ENCODE peak calls at places on chromosome 5, in seven cellular contexts. One of them, this sample, is unnamed.

GRCh38 chr5:1795506-1795905 is 4.1 kb downstream of the MRPL36 start:
- DNase-seq in lower leg skin: no peak
- DNase-seq in cardiac muscle cell: no peak
- DNase-seq in Panc1: no peak
- DNase-seq in astrocyte of the spinal cord: no peak
- DNase-seq in kidney: no peak
- DNase-seq in astrocyte: no peak
- DNase-seq in this sample: no peak

GRCh38 chr5:121976979-121977378 is 15.2 kb downstream of the SRFBP1 start:
- DNase-seq in Panc1: no peak
- DNase-seq in astrocyte of the spinal cord: peak; percentile 24
- DNase-seq in astrocyte: no peak
- DNase-seq in cardiac muscle cell: no peak
- DNase-seq in lower leg skin: no peak
- DNase-seq in kidney: no peak
- DNase-seq in this sample: no peak

GRCh38 chr5:335740-336038 is 14.2 kb downstream of the AHRR start:
- DNase-seq in astrocyte of the spinal cord: no peak
- DNase-seq in cardiac muscle cell: no peak
- DNase-seq in kidney: no peak
- DNase-seq in Panc1: no peak
- DNase-seq in lower leg skin: no peak
- DNase-seq in astrocyte: no peak
- DNase-seq in this sample: no peak

GRCh38 chr5:57671371-57671770 is 188.8 kb upstream of the ACTBL2 start:
- DNase-seq in Panc1: no peak
- DNase-seq in cardiac muscle cell: no peak
- DNase-seq in kidney: no peak
- DNase-seq in lower leg skin: no peak
- DNase-seq in astrocyte: no peak
- DNase-seq in astrocyte of the spinal cord: no peak
- DNase-seq in this sample: no peak

GRCh38 chr5:65128226-65128625 is 353.5 kb downstream of the ADAMTS6 start:
- DNase-seq in cardiac muscle cell: no peak
- DNase-seq in Panc1: no peak
- DNase-seq in astrocyte: peak; percentile 37
- DNase-seq in kidney: no peak
- DNase-seq in lower leg skin: no peak
- DNase-seq in astrocyte of the spinal cord: peak; percentile 22
- DNase-seq in this sample: no peak

GRCh38 chr5:34499001-34499734 is 157.0 kb upstream of the RAI14 start:
- DNase-seq in Panc1: peak; percentile 66
- DNase-seq in astrocyte of the spinal cord: peak; percentile 82
- DNase-seq in astrocyte: peak; percentile 83
- DNase-seq in kidney: no peak
- DNase-seq in cardiac muscle cell: no peak
- DNase-seq in lower leg skin: no peak
- DNase-seq in this sample: no peak

GRCh38 chr5:150498501-150498900 is 9.4 kb upstream of the NDST1 start:
- DNase-seq in astrocyte of the spinal cord: no peak
- DNase-seq in kidney: no peak
- DNase-seq in cardiac muscle cell: no peak
- DNase-seq in astrocyte: no peak
- DNase-seq in Panc1: no peak
- DNase-seq in lower leg skin: no peak
- DNase-seq in this sample: no peak

GRCh38 chr5:96335873-96336272 is 97.2 kb downstream of the PCSK1 start:
- DNase-seq in Panc1: no peak
- DNase-seq in astrocyte: no peak
- DNase-seq in cardiac muscle cell: no peak
- DNase-seq in kidney: no peak
- DNase-seq in astrocyte of the spinal cord: no peak
- DNase-seq in lower leg skin: no peak
- DNase-seq in this sample: no peak

GRCh38 chr5:171562822-171563221 is 143.4 kb downstream of the FGF18 start:
- DNase-seq in lower leg skin: no peak
- DNase-seq in kidney: no peak
- DNase-seq in cardiac muscle cell: no peak
- DNase-seq in astrocyte: peak; percentile 14
- DNase-seq in astrocyte of the spinal cord: no peak
- DNase-seq in Panc1: no peak
- DNase-seq in this sample: no peak

GRCh38 chr5:180208435-180209081 is 453 bp downstream of the RASGEF1C start:
- DNase-seq in kidney: no peak
- DNase-seq in cardiac muscle cell: peak; percentile 44
- DNase-seq in lower leg skin: no peak
- DNase-seq in astrocyte of the spinal cord: no peak
- DNase-seq in Panc1: no peak
- DNase-seq in astrocyte: no peak
- DNase-seq in this sample: peak; percentile 57

GRCh38 chr5:10328323-10328722 is 20.6 kb upstream of the CMBL start:
- DNase-seq in astrocyte of the spinal cord: peak; percentile 36
- DNase-seq in astrocyte: peak; percentile 48
- DNase-seq in cardiac muscle cell: no peak
- DNase-seq in lower leg skin: no peak
- DNase-seq in kidney: no peak
- DNase-seq in Panc1: no peak
- DNase-seq in this sample: no peak

GRCh38 chr5:143051244-143052058 is 281.3 kb downstream of the ARHGAP26 start:
- DNase-seq in cardiac muscle cell: peak; percentile 73
- DNase-seq in Panc1: no peak
- DNase-seq in astrocyte of the spinal cord: peak; percentile 92
- DNase-seq in astrocyte: peak; percentile 90
- DNase-seq in kidney: no peak
- DNase-seq in lower leg skin: no peak
- DNase-seq in this sample: peak; percentile 6

GRCh38 chr5:1297243-1297642 is 2.4 kb upstream of the TERT start:
- DNase-seq in cardiac muscle cell: no peak
- DNase-seq in kidney: peak; percentile 14
- DNase-seq in astrocyte: no peak
- DNase-seq in astrocyte of the spinal cord: no peak
- DNase-seq in Panc1: no peak
- DNase-seq in lower leg skin: no peak
- DNase-seq in this sample: no peak

GRCh38 chr5:37412515-37412914 is 33.4 kb downstream of the WDR70 start:
- DNase-seq in Panc1: no peak
- DNase-seq in astrocyte of the spinal cord: no peak
- DNase-seq in kidney: no peak
- DNase-seq in lower leg skin: no peak
- DNase-seq in cardiac muscle cell: no peak
- DNase-seq in astrocyte: no peak
- DNase-seq in this sample: no peak

GRCh38 chr5:3304346-3304745 is 291.3 kb upstream of the IRX1 start:
- DNase-seq in kidney: no peak
- DNase-seq in Panc1: no peak
- DNase-seq in cardiac muscle cell: no peak
- DNase-seq in astrocyte: no peak
- DNase-seq in astrocyte of the spinal cord: no peak
- DNase-seq in lower leg skin: no peak
- DNase-seq in this sample: no peak

GRCh38 chr5:107864793-107865192 is 194.1 kb upstream of the EFNA5 start:
- DNase-seq in cardiac muscle cell: no peak
- DNase-seq in astrocyte: peak; percentile 80
- DNase-seq in lower leg skin: no peak
- DNase-seq in kidney: no peak
- DNase-seq in astrocyte of the spinal cord: peak; percentile 22
- DNase-seq in Panc1: no peak
- DNase-seq in this sample: no peak

GRCh38 chr5:106171708-106172107 is 1499.0 kb downstream of the EFNA5 start:
- DNase-seq in astrocyte of the spinal cord: peak; percentile 39
- DNase-seq in cardiac muscle cell: no peak
- DNase-seq in Panc1: no peak
- DNase-seq in kidney: no peak
- DNase-seq in lower leg skin: no peak
- DNase-seq in astrocyte: peak; percentile 64
- DNase-seq in this sample: no peak

GRCh38 chr5:148740966-148741742 is 85.3 kb upstream of the ADRB2 start:
- DNase-seq in astrocyte: peak; percentile 41
- DNase-seq in astrocyte of the spinal cord: peak; percentile 79
- DNase-seq in Panc1: peak; percentile 69
- DNase-seq in kidney: peak; percentile 68
- DNase-seq in cardiac muscle cell: peak; percentile 53
- DNase-seq in lower leg skin: no peak
- DNase-seq in this sample: peak; percentile 45

GRCh38 chr5:2750026-2750757 is 1.3 kb downstream of the IRX2 start:
- DNase-seq in astrocyte of the spinal cord: peak; percentile 43
- DNase-seq in Panc1: no peak
- DNase-seq in astrocyte: no peak
- DNase-seq in cardiac muscle cell: peak; percentile 68
- DNase-seq in kidney: no peak
- DNase-seq in lower leg skin: no peak
- DNase-seq in this sample: peak; percentile 52

GRCh38 chr5:119876522-119876921 is 247.2 kb downstream of the FAM170A start:
- DNase-seq in Panc1: no peak
- DNase-seq in astrocyte: no peak
- DNase-seq in astrocyte of the spinal cord: no peak
- DNase-seq in cardiac muscle cell: no peak
- DNase-seq in kidney: no peak
- DNase-seq in lower leg skin: no peak
- DNase-seq in this sample: no peak

GRCh38 chr5:151632524-151632923 is 41.4 kb upstream of the FAT2 start:
- DNase-seq in astrocyte of the spinal cord: no peak
- DNase-seq in lower leg skin: no peak
- DNase-seq in cardiac muscle cell: no peak
- DNase-seq in Panc1: no peak
- DNase-seq in astrocyte: no peak
- DNase-seq in kidney: no peak
- DNase-seq in this sample: no peak

GRCh38 chr5:133950821-133951612 is 17.4 kb downstream of the C5orf15 start:
- DNase-seq in lower leg skin: no peak
- DNase-seq in Panc1: no peak
- DNase-seq in kidney: no peak
- DNase-seq in astrocyte of the spinal cord: no peak
- DNase-seq in astrocyte: peak; percentile 40
- DNase-seq in cardiac muscle cell: peak; percentile 66
- DNase-seq in this sample: no peak

GRCh38 chr5:169116961-169117461 is 183.9 kb downstream of the SLIT3 start:
- DNase-seq in Panc1: no peak
- DNase-seq in astrocyte: no peak
- DNase-seq in kidney: no peak
- DNase-seq in astrocyte of the spinal cord: no peak
- DNase-seq in lower leg skin: peak; percentile 67
- DNase-seq in cardiac muscle cell: no peak
- DNase-seq in this sample: peak; percentile 66

GRCh38 chr5:137146402-137146889 is 352.7 kb downstream of the SPOCK1 start:
- DNase-seq in astrocyte: peak; percentile 99
- DNase-seq in kidney: no peak
- DNase-seq in lower leg skin: peak; percentile 75
- DNase-seq in astrocyte of the spinal cord: peak; percentile 95
- DNase-seq in Panc1: peak; percentile 80
- DNase-seq in cardiac muscle cell: no peak
- DNase-seq in this sample: no peak

GRCh38 chr5:150358261-150359095 is 981 bp downstream of the TCOF1 start:
- DNase-seq in astrocyte of the spinal cord: peak; percentile 8
- DNase-seq in lower leg skin: no peak
- DNase-seq in cardiac muscle cell: no peak
- DNase-seq in astrocyte: peak; percentile 16
- DNase-seq in kidney: peak; percentile 14
- DNase-seq in Panc1: no peak
- DNase-seq in this sample: peak; percentile 53

GRCh38 chr5:13201022-13201421 is 743.5 kb downstream of the DNAH5 start:
- DNase-seq in lower leg skin: no peak
- DNase-seq in Panc1: no peak
- DNase-seq in cardiac muscle cell: no peak
- DNase-seq in astrocyte of the spinal cord: no peak
- DNase-seq in kidney: no peak
- DNase-seq in astrocyte: no peak
- DNase-seq in this sample: no peak
- TF ChIP-seq CTCF in lower leg skin: no peak
- TF ChIP-seq CTCF in Panc1: no peak
- TF ChIP-seq CTCF in cardiac muscle cell: no peak
- TF ChIP-seq CTCF in astrocyte of the spinal cord: no peak
- TF ChIP-seq CTCF in kidney: no peak
- TF ChIP-seq CTCF in astrocyte: no peak
- TF ChIP-seq CTCF in this sample: no peak

GRCh38 chr5:73558950-73559349 is 6.5 kb downstream of the ANKRA2 start:
- DNase-seq in Panc1: no peak
- DNase-seq in cardiac muscle cell: no peak
- DNase-seq in lower leg skin: no peak
- DNase-seq in astrocyte of the spinal cord: no peak
- DNase-seq in astrocyte: no peak
- DNase-seq in kidney: no peak
- DNase-seq in this sample: no peak
- TF ChIP-seq CTCF in Panc1: peak; percentile 30
- TF ChIP-seq CTCF in cardiac muscle cell: no peak
- TF ChIP-seq CTCF in lower leg skin: no peak
- TF ChIP-seq CTCF in astrocyte of the spinal cord: no peak
- TF ChIP-seq CTCF in astrocyte: no peak
- TF ChIP-seq CTCF in kidney: no peak
- TF ChIP-seq CTCF in this sample: no peak

GRCh38 chr5:40680741-40681350 is 1.1 kb downstream of the PTGER4 start:
- DNase-seq in kidney: peak; percentile 75
- DNase-seq in cardiac muscle cell: no peak
- DNase-seq in astrocyte: no peak
- DNase-seq in astrocyte of the spinal cord: peak; percentile 54
- DNase-seq in lower leg skin: no peak
- DNase-seq in Panc1: no peak
- DNase-seq in this sample: no peak
- TF ChIP-seq CTCF in kidney: no peak
- TF ChIP-seq CTCF in cardiac muscle cell: no peak
- TF ChIP-seq CTCF in astrocyte: peak; percentile 10
- TF ChIP-seq CTCF in astrocyte of the spinal cord: peak; percentile 35
- TF ChIP-seq CTCF in lower leg skin: no peak
- TF ChIP-seq CTCF in Panc1: peak; percentile 62
- TF ChIP-seq CTCF in this sample: no peak

DNA sequence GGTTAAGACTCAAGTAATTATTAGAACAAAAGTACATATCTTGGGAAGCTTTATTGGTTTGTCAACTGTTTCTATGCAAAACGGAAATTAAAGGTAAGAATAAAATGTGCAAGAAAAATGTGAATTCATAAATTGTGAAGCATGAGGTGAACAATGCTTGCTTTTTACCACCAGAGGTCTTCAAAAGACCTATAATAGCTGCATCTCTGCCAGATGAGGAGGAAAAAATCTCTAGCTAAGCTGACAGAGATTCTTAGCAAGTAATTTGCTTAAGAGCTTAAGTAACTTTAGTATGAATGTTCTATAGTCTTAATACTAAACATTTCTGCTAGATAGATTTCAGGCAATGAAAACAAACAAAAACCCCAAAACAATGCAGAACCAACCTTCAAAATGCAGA is 54.1 kb downstream of the MRPS30 start:
- DNase-seq in kidney: no peak
- DNase-seq in cardiac muscle cell: peak; percentile 52
- DNase-seq in Panc1: no peak
- DNase-seq in lower leg skin: no peak
- DNase-seq in astrocyte: peak; percentile 16
- DNase-seq in astrocyte of the spinal cord: peak; percentile 44
- DNase-seq in this sample: no peak
- TF ChIP-seq CTCF in kidney: peak; percentile 19
- TF ChIP-seq CTCF in cardiac muscle cell: no peak
- TF ChIP-seq CTCF in Panc1: peak; percentile 45
- TF ChIP-seq CTCF in lower leg skin: no peak
- TF ChIP-seq CTCF in astrocyte: peak; percentile 41
- TF ChIP-seq CTCF in astrocyte of the spinal cord: peak; percentile 49
- TF ChIP-seq CTCF in this sample: no peak

DNA sequence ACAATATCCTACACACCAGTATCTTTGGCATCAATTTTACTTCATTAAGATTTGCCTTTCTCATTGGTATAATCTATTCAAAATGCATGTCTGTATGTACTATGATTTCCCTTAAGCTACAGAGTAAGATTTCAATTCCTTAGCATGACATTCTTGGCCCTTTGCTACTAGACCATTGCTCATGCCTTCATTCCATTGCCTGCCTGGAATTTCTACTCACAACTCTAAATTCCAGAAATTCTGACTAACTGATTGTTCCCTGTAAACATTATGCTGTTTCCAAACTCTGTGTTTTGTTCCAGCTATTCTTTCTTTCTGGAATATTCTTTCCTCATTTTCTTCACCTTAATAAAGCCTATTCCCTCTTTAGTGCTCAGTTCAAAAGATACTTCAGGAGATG is 568.8 kb upstream of the SEMA6A start:
- DNase-seq in astrocyte: no peak
- DNase-seq in Panc1: no peak
- DNase-seq in kidney: no peak
- DNase-seq in astrocyte of the spinal cord: no peak
- DNase-seq in lower leg skin: no peak
- DNase-seq in cardiac muscle cell: no peak
- DNase-seq in this sample: no peak
- TF ChIP-seq CTCF in astrocyte: no peak
- TF ChIP-seq CTCF in Panc1: no peak
- TF ChIP-seq CTCF in kidney: no peak
- TF ChIP-seq CTCF in astrocyte of the spinal cord: no peak
- TF ChIP-seq CTCF in lower leg skin: no peak
- TF ChIP-seq CTCF in cardiac muscle cell: no peak
- TF ChIP-seq CTCF in this sample: no peak

This sample was measured in Caco-2.